ENCODE peak calls at places on chromosomes 3 and 15, in four cellular contexts. A is cardiac muscle cell, F is frontal cortex, D is body of pancreas. G is an unnamed sample.

GRCh38 chr3:183411216-183411922 is 17.1 kb downstream of the MCF2L2 start:
- DNase-seq in A (no peak), F (no peak), D (no peak), G (no peak)

GRCh38 chr15:36278219-36278618 is 301.2 kb upstream of the CDIN1 start:
- DNase-seq in A (no peak), F (no peak), D (no peak), G (no peak)

GRCh38 chr3:129119365-129120100 is 2.1 kb downstream of the RAB43 start:
- DNase-seq in A (peak), F (no peak), D (peak), G (peak)

GRCh38 chr3:157129782-157130137 is 30.2 kb downstream of the CCNL1 start:
- DNase-seq in A (no peak), F (no peak), D (no peak), G (no peak)

GRCh38 chr15:39358441-39359041 is 222.3 kb upstream of the THBS1 start:
- DNase-seq in A (peak), F (no peak), D (peak), G (no peak)

GRCh38 chr15:66832679-66833078 is 130.6 kb downstream of the SMAD6 start:
- DNase-seq in A (no peak), F (no peak), D (no peak), G (no peak)

GRCh38 chr3:53131136-53131495 is 881 bp upstream of the RFT1 start:
- DNase-seq in A (no peak), F (no peak), D (no peak), G (no peak)

GRCh38 chr15:58332676-58333400 is 99.0 kb upstream of the LIPC start:
- DNase-seq in A (no peak), F (no peak), D (no peak), G (peak)

GRCh38 chr3:46663611-46664135 is 29.8 kb downstream of the ALS2CL start:
- DNase-seq in A (peak), F (no peak), D (no peak), G (peak)

GRCh38 chr3:183131735-183132134 is 30.8 kb downstream of the LAMP3 start:
- DNase-seq in A (no peak), F (no peak), D (no peak), G (no peak)

GRCh38 chr3:128078875-128079274 is 26.6 kb downstream of the SEC61A1 start:
- DNase-seq in A (no peak), F (no peak), D (no peak), G (no peak)

GRCh38 chr15:70597945-70598344 is 165.4 kb downstream of the UACA start:
- DNase-seq in A (no peak), F (no peak), D (no peak), G (no peak)

GRCh38 chr3:39319249-39319648 is 10.3 kb upstream of the CCR8 start:
- DNase-seq in A (no peak), F (no peak), D (no peak), G (no peak)

GRCh38 chr15:62644874-62645755 is 397.4 kb upstream of the TPM1 start:
- DNase-seq in A (no peak), F (no peak), D (no peak), G (no peak)

G was measured in hepatocyte.